ENCODE peak calls at places on chromosomes 5 and 9, in six cellular contexts. One of them, this sample, is unnamed.
A peak's percentile ranks its signal among the peaks of the same experiment; 100 is the strongest.

GRCh38 chr5:113612060-113612496 is 98.6 kb downstream of the YTHDC2 start:
- DNase-seq in heart right ventricle: no peak
- DNase-seq in dorsolateral prefrontal cortex: no peak
- DNase-seq in keratinocyte: no peak
- DNase-seq in aorta: no peak
- DNase-seq in Panc1: no peak
- DNase-seq in this sample: peak; percentile 41

GRCh38 chr9:79799691-79800345 is 228.1 kb downstream of the TLE4 start:
- DNase-seq in dorsolateral prefrontal cortex: no peak
- DNase-seq in keratinocyte: no peak
- DNase-seq in aorta: no peak
- DNase-seq in heart right ventricle: no peak
- DNase-seq in Panc1: no peak
- DNase-seq in this sample: no peak

GRCh38 chr9:68897557-68898145 is 116.3 kb downstream of the PRKACG start:
- DNase-seq in keratinocyte: no peak
- DNase-seq in dorsolateral prefrontal cortex: no peak
- DNase-seq in heart right ventricle: no peak
- DNase-seq in Panc1: no peak
- DNase-seq in aorta: no peak
- DNase-seq in this sample: no peak

GRCh38 chr5:9361835-9362234 is 184.0 kb downstream of the SEMA5A start:
- DNase-seq in heart right ventricle: no peak
- DNase-seq in Panc1: peak; percentile 33
- DNase-seq in dorsolateral prefrontal cortex: no peak
- DNase-seq in aorta: no peak
- DNase-seq in keratinocyte: peak; percentile 50
- DNase-seq in this sample: peak; percentile 85

GRCh38 chr5:98927988-98928801 is 612 bp downstream of the CHD1 start:
- DNase-seq in Panc1: no peak
- DNase-seq in dorsolateral prefrontal cortex: peak; percentile 33
- DNase-seq in keratinocyte: no peak
- DNase-seq in aorta: peak; percentile 92
- DNase-seq in heart right ventricle: peak; percentile 66
- DNase-seq in this sample: peak; percentile 60

GRCh38 chr9:16266648-16267276 is 603.7 kb downstream of the BNC2 start:
- DNase-seq in aorta: no peak
- DNase-seq in heart right ventricle: no peak
- DNase-seq in Panc1: no peak
- DNase-seq in keratinocyte: no peak
- DNase-seq in dorsolateral prefrontal cortex: no peak
- DNase-seq in this sample: no peak

GRCh38 chr5:145949474-145949873 is 13.1 kb downstream of the SH3RF2 start:
- DNase-seq in heart right ventricle: no peak
- DNase-seq in keratinocyte: no peak
- DNase-seq in dorsolateral prefrontal cortex: no peak
- DNase-seq in Panc1: no peak
- DNase-seq in aorta: no peak
- DNase-seq in this sample: no peak

GRCh38 chr5:104018299-104018698 is 455.7 kb upstream of the NUDT12 start:
- DNase-seq in keratinocyte: no peak
- DNase-seq in aorta: no peak
- DNase-seq in dorsolateral prefrontal cortex: no peak
- DNase-seq in heart right ventricle: no peak
- DNase-seq in Panc1: no peak
- DNase-seq in this sample: no peak

GRCh38 chr9:98533132-98533531 is 175.6 kb downstream of the GABBR2 start:
- DNase-seq in dorsolateral prefrontal cortex: no peak
- DNase-seq in aorta: no peak
- DNase-seq in keratinocyte: no peak
- DNase-seq in Panc1: no peak
- DNase-seq in heart right ventricle: no peak
- DNase-seq in this sample: no peak

GRCh38 chr9:127796225-127796813 is 6.4 kb upstream of the FPGS start:
- DNase-seq in aorta: no peak
- DNase-seq in heart right ventricle: no peak
- DNase-seq in Panc1: no peak
- DNase-seq in dorsolateral prefrontal cortex: no peak
- DNase-seq in keratinocyte: no peak
- DNase-seq in this sample: peak; percentile 92

This sample was measured in myocyte.